ENCODE peak calls at places on chromosomes 4 and X, in seven cellular contexts. A, I, S, M, H, Y and D are unnamed samples. For H3K9me3, the result is how much of the 10 kb centered on the place peaks cover.

GRCh38 chr4:74588350-74588749 is 143.4 kb downstream of the AREG start:
- DNase-seq in M (no peak), I (no peak), H (no peak), S (no peak), Y (no peak), A (no peak), D (no peak)

GRCh38 chr4:186170966-186171365 is 20.4 kb upstream of the CYP4V2 start:
- DNase-seq in M (no peak), S (no peak), Y (no peak), A (no peak), I (no peak), H (no peak), D (no peak)

GRCh38 chr4:121736735-121737351 is 28.1 kb downstream of the SMIM43 start:
- DNase-seq in Y (no peak), M (peak), I (no peak), A (peak), H (no peak), S (peak), D (no peak)

GRCh38 chr4:180947421-180947820 is 1295.8 kb upstream of the TENM3 start:
- DNase-seq in M (no peak), A (no peak), S (no peak), I (no peak), Y (no peak), H (no peak), D (no peak)

GRCh38 chrX:149151805-149152757 is 353.0 kb downstream of the IDS start:
- DNase-seq in I (no peak), M (no peak), S (no peak), A (peak), H (no peak), Y (no peak), D (no peak)

GRCh38 chr4:123408471-123409084 is 12.0 kb downstream of the SPRY1 start:
- DNase-seq in M (no peak), H (no peak), Y (no peak), A (no peak), I (no peak), S (no peak), D (no peak)

GRCh38 chr4:41420576-41420975 is 117.4 kb upstream of the LIMCH1 start:
- DNase-seq in H (no peak), M (no peak), S (no peak), A (no peak), Y (no peak), I (no peak), D (no peak)

GRCh38 chr4:166625018-166625637 is 609.2 kb downstream of the SPOCK3 start:
- DNase-seq in M (no peak), H (no peak), A (no peak), Y (no peak), S (no peak), I (no peak), D (no peak)

GRCh38 chrX:30800901-30801300 is 88.2 kb downstream of the TAB3 start:
- DNase-seq in H (peak), I (no peak), M (no peak), Y (no peak), A (no peak), S (no peak), D (no peak)
- H3K9me3 ChIP-seq in H (under half), I (under half), M (under half), Y (under half), A (under half), S (half or more), D (under half)

DNA sequence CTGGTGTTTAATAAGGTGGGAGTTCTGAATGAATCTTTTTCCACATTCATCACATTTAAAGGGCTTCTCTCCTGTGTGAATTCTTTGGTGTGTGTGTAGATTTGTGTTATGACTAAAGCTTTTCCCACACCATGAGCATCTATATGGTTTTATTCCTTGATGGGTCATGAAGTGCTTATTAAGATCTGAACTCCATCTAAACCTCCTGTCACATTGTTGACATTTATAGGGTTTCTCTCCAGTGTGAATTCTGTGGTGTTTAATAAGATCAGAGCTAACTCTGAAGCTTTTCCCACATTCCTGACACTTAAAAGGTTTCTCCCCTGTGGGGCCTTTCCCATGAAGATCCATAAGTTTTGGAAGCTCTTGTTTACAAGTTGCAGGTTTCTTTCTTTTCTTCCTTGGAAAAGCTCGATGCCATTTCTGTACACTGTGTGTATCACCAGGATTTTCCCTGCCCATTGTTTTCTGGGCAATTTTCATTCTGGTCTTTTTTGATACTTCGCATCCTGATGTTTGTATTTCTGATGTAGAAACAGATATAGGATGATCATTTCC is 21.9 kb upstream of the ETDC start:
- DNase-seq in I (no peak), H (no peak), M (no peak), S (no peak), Y (no peak), A (no peak), D (no peak)
- H3K9me3 ChIP-seq in I (half or more), H (half or more), M (half or more), S (under half), Y (half or more), A (under half), D (under half)

GRCh38 chrX:82591421-82591820 is 916.7 kb upstream of the POU3F4 start:
- DNase-seq in M (no peak), A (no peak), I (no peak), S (no peak), H (no peak), Y (no peak), D (no peak)
- H3K9me3 ChIP-seq in M (under half), A (under half), I (under half), S (under half), H (under half), Y (under half), D (under half)

GRCh38 chr4:19879330-19879729 is 372.4 kb upstream of the SLIT2 start:
- DNase-seq in M (no peak), Y (no peak), A (no peak), S (no peak), I (no peak), H (no peak), D (no peak)
- H3K9me3 ChIP-seq in M (under half), Y (under half), A (under half), S (under half), I (under half), H (under half), D (under half)

GRCh38 chr4:1395941-1396805 is 10.1 kb downstream of the NKX1-1 start:
- DNase-seq in Y (peak), S (no peak), H (no peak), M (no peak), A (no peak), I (no peak), D (no peak)
- H3K9me3 ChIP-seq in Y (under half), S (under half), H (under half), M (under half), A (under half), I (under half), D (under half)

GRCh38 chr4:175986-176385 is 51.7 kb downstream of the ZNF718 start:
- DNase-seq in A (no peak), S (no peak), H (no peak), I (no peak), Y (no peak), M (no peak), D (no peak)
- H3K9me3 ChIP-seq in A (half or more), S (under half), H (half or more), I (half or more), Y (half or more), M (half or more), D (under half)

GRCh38 chr4:146621-147020 is 22.3 kb downstream of the ZNF718 start:
- DNase-seq in H (no peak), A (no peak), M (no peak), S (no peak), Y (no peak), I (no peak), D (no peak)
- H3K9me3 ChIP-seq in H (half or more), A (half or more), M (half or more), S (under half), Y (half or more), I (half or more), D (under half)

DNA sequence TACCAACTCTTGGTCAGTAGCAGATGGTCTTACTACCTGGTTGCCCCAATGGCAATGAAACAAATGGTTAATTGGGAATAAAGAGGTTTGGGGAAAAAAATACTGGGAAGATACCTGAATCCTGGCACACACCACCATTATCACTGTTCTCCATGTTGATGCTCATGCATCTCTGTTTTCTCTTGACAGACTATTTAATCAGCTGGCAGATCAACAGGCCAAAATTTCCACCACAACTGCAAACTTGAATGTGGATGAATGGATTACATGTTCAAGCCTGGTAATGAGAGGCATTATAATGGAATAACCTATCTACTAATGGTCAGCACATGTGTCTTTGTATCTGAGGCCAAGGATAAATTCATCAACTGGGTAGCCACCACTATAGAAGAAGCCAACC is 45.7 kb downstream of the ZNF721 start:
- DNase-seq in A (no peak), I (no peak), H (no peak), Y (no peak), S (no peak), M (no peak), D (no peak)
- H3K9me3 ChIP-seq in A (half or more), I (half or more), H (half or more), Y (half or more), S (under half), M (half or more), D (half or more)